ENCODE peak calls at places on chromosome 6, in seven cellular contexts. G is stomach; X is effector memory CD4-positive, alpha-beta T cell; F is AG04450; U is small intestine; M is aorta; J is CD8-positive, alpha-beta memory T cell. Z is an unnamed sample.

GRCh38 chr6:2254747-2255146 is 9.3 kb upstream of the GMDS start:
- DNase-seq in G (no peak), X (no peak), F (no peak), U (no peak), M (no peak), J (no peak), Z (no peak)

GRCh38 chr6:79421707-79422484 is 115.3 kb downstream of the LCA5 start:
- DNase-seq in G (no peak), X (no peak), F (peak; percentile 81), U (peak; percentile 38), M (no peak), J (no peak), Z (no peak)

GRCh38 chr6:2817778-2818443 is 23.8 kb downstream of the SERPINB1 start:
- DNase-seq in G (no peak), X (no peak), F (no peak), U (peak; percentile 60), M (no peak), J (no peak), Z (no peak)

GRCh38 chr6:2110504-2110903 is 134.9 kb downstream of the GMDS start:
- DNase-seq in G (no peak), X (no peak), F (no peak), U (no peak), M (peak; percentile 53), J (no peak), Z (no peak)

GRCh38 chr6:44096615-44097014 is 30.6 kb downstream of the MRPL14 start:
- DNase-seq in G (peak; percentile 83), X (peak; percentile 58), F (no peak), U (peak; percentile 87), M (peak; percentile 78), J (peak; percentile 70), Z (peak; percentile 77)

GRCh38 chr6:128327890-128328289 is 192.5 kb downstream of the PTPRK start:
- DNase-seq in G (no peak), X (no peak), F (no peak), U (peak; percentile 62), M (no peak), J (peak; percentile 21), Z (no peak)

GRCh38 chr6:130426078-130426726 is 60.4 kb downstream of the TMEM200A start:
- DNase-seq in G (no peak), X (no peak), F (no peak), U (no peak), M (no peak), J (no peak), Z (no peak)

GRCh38 chr6:15500901-15501805 is 161.7 kb downstream of the DTNBP1 start:
- DNase-seq in G (no peak), X (no peak), F (no peak), U (no peak), M (no peak), J (no peak), Z (no peak)

GRCh38 chr6:39204646-39205244 is 24.5 kb downstream of the KCNK5 start:
- DNase-seq in G (no peak), X (no peak), F (no peak), U (peak; percentile 58), M (no peak), J (no peak), Z (no peak)
- H3K27ac ChIP-seq in G (peak overlapping the region; percentile 81), X (no peak overlapping the region), F (no peak overlapping the region), U (peak overlapping the region; percentile 90), M (no peak overlapping the region), J (no peak overlapping the region), Z (no peak overlapping the region)

GRCh38 chr6:4351857-4352669 is 216.7 kb upstream of the ECI2 start:
- DNase-seq in G (peak; percentile 28), X (no peak), F (peak; percentile 70), U (no peak), M (peak; percentile 89), J (no peak), Z (no peak)
- H3K4me3 ChIP-seq in G (peak overlapping the region; percentile 9), X (no peak overlapping the region), F (peak overlapping the region; percentile 52), U (no peak overlapping the region), M (no peak overlapping the region), J (no peak overlapping the region), Z (no peak overlapping the region)

DNA sequence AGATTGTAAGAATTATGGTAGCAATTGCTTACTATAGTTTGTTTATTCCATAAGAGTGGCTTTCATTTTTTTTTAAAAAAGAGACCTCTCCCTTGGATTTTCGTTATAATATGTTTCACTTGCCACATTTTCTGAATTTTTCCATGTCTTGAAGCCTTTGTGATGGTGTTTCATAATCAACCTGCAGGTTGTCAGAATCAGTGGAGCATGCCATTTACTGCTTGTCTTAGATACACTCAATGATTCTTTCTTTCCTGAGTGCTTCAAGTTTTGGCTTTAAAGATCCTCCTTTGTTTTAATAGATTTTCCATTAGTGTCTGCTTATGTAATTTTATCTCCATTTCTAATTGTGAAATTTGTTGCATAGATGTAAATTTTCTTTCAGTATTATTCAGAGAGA is 31.2 kb downstream of the KCNQ5 start:
- DNase-seq in G (no peak), X (no peak), F (no peak), U (no peak), M (no peak), J (no peak), Z (no peak)
- H3K27ac ChIP-seq in G (no peak overlapping the region), X (no peak overlapping the region), F (no peak overlapping the region), U (no peak overlapping the region), M (no peak overlapping the region), J (no peak overlapping the region), Z (no peak overlapping the region)

GRCh38 chr6:127289934-127290333 is 23.3 kb downstream of the RNF146 start:
- DNase-seq in G (no peak), X (no peak), F (no peak), U (no peak), M (no peak), J (no peak), Z (no peak)

GRCh38 chr6:127290391-127290963 is 23.8 kb downstream of the RNF146 start:
- DNase-seq in G (no peak), X (no peak), F (no peak), U (no peak), M (no peak), J (no peak), Z (no peak)

GRCh38 chr6:127288705-127289104 is 22.0 kb downstream of the RNF146 start:
- DNase-seq in G (no peak), X (no peak), F (no peak), U (no peak), M (no peak), J (no peak), Z (no peak)

DNA sequence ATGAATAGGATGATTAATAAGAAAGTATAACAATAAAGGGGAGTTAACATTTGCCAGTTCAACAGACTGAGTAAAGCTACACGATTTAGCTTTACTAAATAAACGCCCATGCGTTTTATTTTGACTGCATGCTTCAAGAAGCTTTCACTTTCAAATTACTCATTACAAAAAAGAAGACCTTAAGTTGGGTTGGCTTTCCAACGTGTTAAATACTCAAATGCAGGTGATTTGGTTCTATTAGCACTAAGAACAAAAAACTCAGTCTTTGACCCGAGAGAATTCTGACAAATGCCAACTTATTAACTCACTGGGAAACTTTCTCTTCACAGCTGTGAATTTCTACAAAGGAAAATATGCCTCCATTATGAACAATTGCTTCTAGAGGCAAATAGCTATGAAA is 24.8 kb downstream of the RNF146 start:
- DNase-seq in G (no peak), X (no peak), F (no peak), U (no peak), M (no peak), J (no peak), Z (no peak)
- H3K4me3 ChIP-seq in G (no peak overlapping the region), X (no peak overlapping the region), F (no peak overlapping the region), U (peak overlapping the region; percentile 15), M (no peak overlapping the region), J (no peak overlapping the region), Z (no peak overlapping the region)

Z was measured in CD8-positive, alpha-beta T cell.